ENCODE peak calls at places on chromosome 20, in eight cellular contexts. One of them, this sample, is unnamed.

GRCh38 chr20:12762725-12763124 is 246.0 kb upstream of the SPTLC3 start:
- DNase-seq in RCC 7860: no peak
- DNase-seq in non-pigmented ciliary epithelial cell: no peak
- DNase-seq in AG09309: no peak
- DNase-seq in right lobe of liver: no peak
- DNase-seq in neural crest cell: no peak
- DNase-seq in NCI-H2081: no peak
- DNase-seq in pons: no peak
- DNase-seq in this sample: no peak

GRCh38 chr20:23143098-23143497 is 57.0 kb upstream of the CD93 start:
- DNase-seq in RCC 7860: peak
- DNase-seq in non-pigmented ciliary epithelial cell: no peak
- DNase-seq in AG09309: peak
- DNase-seq in right lobe of liver: peak
- DNase-seq in neural crest cell: no peak
- DNase-seq in NCI-H2081: no peak
- DNase-seq in pons: peak
- DNase-seq in this sample: no peak

GRCh38 chr20:36398515-36398914 is 92.4 kb downstream of the DLGAP4 start:
- DNase-seq in RCC 7860: no peak
- DNase-seq in non-pigmented ciliary epithelial cell: no peak
- DNase-seq in AG09309: no peak
- DNase-seq in right lobe of liver: no peak
- DNase-seq in neural crest cell: no peak
- DNase-seq in NCI-H2081: no peak
- DNase-seq in pons: no peak
- DNase-seq in this sample: no peak

GRCh38 chr20:64191002-64191401 is 26.8 kb downstream of the MYT1 start:
- DNase-seq in RCC 7860: no peak
- DNase-seq in non-pigmented ciliary epithelial cell: no peak
- DNase-seq in AG09309: no peak
- DNase-seq in right lobe of liver: no peak
- DNase-seq in neural crest cell: no peak
- DNase-seq in NCI-H2081: no peak
- DNase-seq in pons: no peak
- DNase-seq in this sample: no peak

GRCh38 chr20:47493175-47493953 is 8.3 kb upstream of the NCOA3 start:
- DNase-seq in RCC 7860: peak
- DNase-seq in non-pigmented ciliary epithelial cell: no peak
- DNase-seq in AG09309: no peak
- DNase-seq in right lobe of liver: peak
- DNase-seq in neural crest cell: no peak
- DNase-seq in NCI-H2081: peak
- DNase-seq in pons: peak
- DNase-seq in this sample: peak

GRCh38 chr20:47400685-47401084 is 44.2 kb upstream of the ZMYND8 start:
- DNase-seq in RCC 7860: no peak
- DNase-seq in non-pigmented ciliary epithelial cell: no peak
- DNase-seq in AG09309: no peak
- DNase-seq in right lobe of liver: no peak
- DNase-seq in neural crest cell: no peak
- DNase-seq in NCI-H2081: no peak
- DNase-seq in pons: no peak
- DNase-seq in this sample: no peak

GRCh38 chr20:5970381-5970780 is 19.9 kb downstream of the MCM8 start:
- DNase-seq in RCC 7860: no peak
- DNase-seq in non-pigmented ciliary epithelial cell: no peak
- DNase-seq in AG09309: no peak
- DNase-seq in right lobe of liver: no peak
- DNase-seq in neural crest cell: no peak
- DNase-seq in NCI-H2081: no peak
- DNase-seq in pons: no peak
- DNase-seq in this sample: no peak

GRCh38 chr20:47304287-47304686 is 52.2 kb downstream of the ZMYND8 start:
- DNase-seq in RCC 7860: no peak
- DNase-seq in non-pigmented ciliary epithelial cell: no peak
- DNase-seq in AG09309: no peak
- DNase-seq in right lobe of liver: no peak
- DNase-seq in neural crest cell: no peak
- DNase-seq in NCI-H2081: peak
- DNase-seq in pons: peak
- DNase-seq in this sample: no peak

GRCh38 chr20:18808712-18809111 is 4.9 kb upstream of the SCP2D1 start:
- DNase-seq in RCC 7860: no peak
- DNase-seq in non-pigmented ciliary epithelial cell: no peak
- DNase-seq in AG09309: no peak
- DNase-seq in right lobe of liver: no peak
- DNase-seq in neural crest cell: no peak
- DNase-seq in NCI-H2081: no peak
- DNase-seq in pons: no peak
- DNase-seq in this sample: no peak

GRCh38 chr20:1830240-1830639 is 65.0 kb upstream of the SIRPA start:
- DNase-seq in RCC 7860: peak
- DNase-seq in non-pigmented ciliary epithelial cell: peak
- DNase-seq in AG09309: peak
- DNase-seq in right lobe of liver: peak
- DNase-seq in neural crest cell: no peak
- DNase-seq in NCI-H2081: no peak
- DNase-seq in pons: peak
- DNase-seq in this sample: peak

GRCh38 chr20:43065299-43065698 is 124.4 kb downstream of the PTPRT start:
- DNase-seq in RCC 7860: no peak
- DNase-seq in non-pigmented ciliary epithelial cell: no peak
- DNase-seq in AG09309: no peak
- DNase-seq in right lobe of liver: no peak
- DNase-seq in neural crest cell: no peak
- DNase-seq in NCI-H2081: no peak
- DNase-seq in pons: no peak
- DNase-seq in this sample: no peak

GRCh38 chr20:9739991-9740390 is 98.9 kb downstream of the PAK5 start:
- DNase-seq in RCC 7860: no peak
- DNase-seq in non-pigmented ciliary epithelial cell: no peak
- DNase-seq in AG09309: no peak
- DNase-seq in right lobe of liver: no peak
- DNase-seq in neural crest cell: no peak
- DNase-seq in NCI-H2081: no peak
- DNase-seq in pons: no peak
- DNase-seq in this sample: no peak

GRCh38 chr20:8361008-8361652 is 229.1 kb downstream of the PLCB1 start:
- DNase-seq in RCC 7860: no peak
- DNase-seq in non-pigmented ciliary epithelial cell: no peak
- DNase-seq in AG09309: no peak
- DNase-seq in right lobe of liver: no peak
- DNase-seq in neural crest cell: no peak
- DNase-seq in NCI-H2081: no peak
- DNase-seq in pons: no peak
- DNase-seq in this sample: no peak

GRCh38 chr20:20233041-20233514 is 134.8 kb upstream of the INSM1 start:
- DNase-seq in RCC 7860: no peak
- DNase-seq in non-pigmented ciliary epithelial cell: no peak
- DNase-seq in AG09309: no peak
- DNase-seq in right lobe of liver: no peak
- DNase-seq in neural crest cell: no peak
- DNase-seq in NCI-H2081: peak
- DNase-seq in pons: no peak
- DNase-seq in this sample: no peak

GRCh38 chr20:63873477-63873971 is 8.5 kb downstream of the TPD52L2 start:
- DNase-seq in RCC 7860: peak
- DNase-seq in non-pigmented ciliary epithelial cell: peak
- DNase-seq in AG09309: peak
- DNase-seq in right lobe of liver: peak
- DNase-seq in neural crest cell: no peak
- DNase-seq in NCI-H2081: no peak
- DNase-seq in pons: peak
- DNase-seq in this sample: no peak

GRCh38 chr20:20736303-20736702 is 23.9 kb upstream of the RALGAPA2 start:
- DNase-seq in RCC 7860: no peak
- DNase-seq in non-pigmented ciliary epithelial cell: no peak
- DNase-seq in AG09309: no peak
- DNase-seq in right lobe of liver: no peak
- DNase-seq in neural crest cell: no peak
- DNase-seq in NCI-H2081: no peak
- DNase-seq in pons: no peak
- DNase-seq in this sample: no peak

GRCh38 chr20:17172826-17173420 is 53.9 kb upstream of the PCSK2 start:
- DNase-seq in RCC 7860: no peak
- DNase-seq in non-pigmented ciliary epithelial cell: no peak
- DNase-seq in AG09309: no peak
- DNase-seq in right lobe of liver: no peak
- DNase-seq in neural crest cell: no peak
- DNase-seq in NCI-H2081: no peak
- DNase-seq in pons: no peak
- DNase-seq in this sample: no peak

GRCh38 chr20:20483328-20483727 is 115.4 kb downstream of the INSM1 start:
- DNase-seq in RCC 7860: no peak
- DNase-seq in non-pigmented ciliary epithelial cell: no peak
- DNase-seq in AG09309: no peak
- DNase-seq in right lobe of liver: no peak
- DNase-seq in neural crest cell: no peak
- DNase-seq in NCI-H2081: no peak
- DNase-seq in pons: no peak
- DNase-seq in this sample: no peak

GRCh38 chr20:51426879-51427624 is 115.5 kb downstream of the NFATC2 start:
- DNase-seq in RCC 7860: no peak
- DNase-seq in non-pigmented ciliary epithelial cell: no peak
- DNase-seq in AG09309: no peak
- DNase-seq in right lobe of liver: no peak
- DNase-seq in neural crest cell: no peak
- DNase-seq in NCI-H2081: no peak
- DNase-seq in pons: no peak
- DNase-seq in this sample: no peak

This sample was measured in pancreas.